ENCODE peak calls at places on chromosomes 16 and 17, in eight cellular contexts. O, Q, P, H, B, G, E and C are unnamed samples.

GRCh38 chr17:47719411-47720152 is 13.5 kb upstream of the TBX21 start:
- DNase-seq in O (no peak), Q (peak; percentile 43), P (no peak), H (peak; percentile 46), B (no peak), G (no peak), E (no peak), C (peak; percentile 52)

GRCh38 chr17:56217921-56218320 is 64.6 kb downstream of the ANKFN1 start:
- DNase-seq in O (no peak), Q (no peak), P (no peak), H (no peak), B (no peak), G (no peak), E (no peak), C (no peak)

GRCh38 chr17:69761767-69762321 is 313.2 kb upstream of the KCNJ16 start:
- DNase-seq in O (peak; percentile 88), Q (peak; percentile 73), P (no peak), H (peak; percentile 75), B (no peak), G (peak; percentile 4), E (no peak), C (peak; percentile 83)

GRCh38 chr17:60390223-60390622 is 1.7 kb downstream of the USP32 start:
- DNase-seq in O (peak; percentile 81), Q (peak; percentile 85), P (no peak), H (peak; percentile 26), B (no peak), G (no peak), E (no peak), C (peak; percentile 82)

GRCh38 chr16:52547001-52547833 is at the start of gene TOX3:
- DNase-seq in O (no peak), Q (no peak), P (no peak), H (no peak), B (no peak), G (peak; percentile 89), E (no peak), C (no peak)

GRCh38 chr17:79760197-79760906 is 17.6 kb upstream of the CBX2 start:
- DNase-seq in O (no peak), Q (no peak), P (no peak), H (no peak), B (no peak), G (peak; percentile 31), E (no peak), C (no peak)

GRCh38 chr17:33730131-33730530 is 437.0 kb upstream of the ASIC2 start:
- DNase-seq in O (no peak), Q (no peak), P (no peak), H (no peak), B (no peak), G (no peak), E (no peak), C (no peak)

GRCh38 chr16:67942200-67942509 is 1.8 kb downstream of the LCAT start:
- DNase-seq in O (peak; percentile 44), Q (peak; percentile 40), P (peak; percentile 53), H (no peak), B (no peak), G (peak; percentile 94), E (no peak), C (peak; percentile 53)

GRCh38 chr17:72479113-72479512 is 358.3 kb downstream of the SOX9 start:
- DNase-seq in O (no peak), Q (no peak), P (no peak), H (no peak), B (no peak), G (no peak), E (no peak), C (no peak)

GRCh38 chr17:79188048-79188447 is 113.4 kb downstream of the ENGASE start:
- DNase-seq in O (no peak), Q (peak; percentile 6), P (no peak), H (no peak), B (no peak), G (peak; percentile 98), E (no peak), C (peak; percentile 14)

GRCh38 chr17:56808503-56808902 is 25.2 kb downstream of the C17orf67 start:
- DNase-seq in O (no peak), Q (no peak), P (no peak), H (no peak), B (no peak), G (no peak), E (no peak), C (no peak)

GRCh38 chr17:17523001-17523713 is 27.0 kb upstream of the RASD1 start:
- DNase-seq in O (no peak), Q (no peak), P (no peak), H (no peak), B (no peak), G (no peak), E (no peak), C (no peak)

GRCh38 chr16:11400076-11400475 is 54.8 kb downstream of the RMI2 start:
- DNase-seq in O (no peak), Q (no peak), P (no peak), H (no peak), B (no peak), G (peak; percentile 36), E (no peak), C (no peak)

GRCh38 chr16:1998360-1998835 is 8.6 kb downstream of the SYNGR3 start:
- DNase-seq in O (no peak), Q (no peak), P (peak; percentile 40), H (no peak), B (no peak), G (no peak), E (no peak), C (no peak)

GRCh38 chr16:78844682-78845081 is 745.2 kb downstream of the WWOX start:
- DNase-seq in O (no peak), Q (no peak), P (no peak), H (no peak), B (no peak), G (no peak), E (no peak), C (no peak)

GRCh38 chr16:4067262-4068001 is 48.8 kb downstream of the ADCY9 start:
- DNase-seq in O (no peak), Q (no peak), P (no peak), H (no peak), B (no peak), G (no peak), E (no peak), C (peak; percentile 61)

GRCh38 chr17:71441098-71441497 is 679.7 kb upstream of the SOX9 start:
- DNase-seq in O (peak; percentile 73), Q (peak; percentile 57), P (no peak), H (peak; percentile 74), B (no peak), G (no peak), E (no peak), C (peak; percentile 57)

GRCh38 chr17:83144421-83145357 is 65.3 kb downstream of the METRNL start:
- DNase-seq in O (no peak), Q (peak; percentile 22), P (peak; percentile 64), H (no peak), B (no peak), G (no peak), E (no peak), C (peak; percentile 36)

GRCh38 chr17:4204190-4204589 is 59.6 kb downstream of the ANKFY1 start:
- DNase-seq in O (no peak), Q (no peak), P (no peak), H (peak; percentile 20), B (no peak), G (no peak), E (no peak), C (no peak)

GRCh38 chr17:31724026-31724425 is 135.0 kb downstream of the COPRS start:
- DNase-seq in O (peak; percentile 77), Q (peak; percentile 84), P (no peak), H (no peak), B (no peak), G (no peak), E (no peak), C (no peak)

GRCh38 chr17:60079401-60079861 is 710 bp upstream of the HEATR6 start:
- DNase-seq in O (peak; percentile 54), Q (peak; percentile 50), P (no peak), H (no peak), B (no peak), G (no peak), E (no peak), C (peak; percentile 45)

GRCh38 chr17:52158450-52159042 is at the start of gene CA10:
- DNase-seq in O (no peak), Q (no peak), P (no peak), H (no peak), B (no peak), G (peak; percentile 89), E (no peak), C (no peak)

GRCh38 chr17:18262111-18262510 is 1.6 kb downstream of the MIEF2 start:
- DNase-seq in O (no peak), Q (no peak), P (no peak), H (no peak), B (no peak), G (no peak), E (no peak), C (no peak)

GRCh38 chr16:51154271-51155171 is 3.5 kb upstream of the SALL1 start:
- DNase-seq in O (no peak), Q (no peak), P (peak; percentile 42), H (no peak), B (no peak), G (peak; percentile 84), E (peak; percentile 77), C (no peak)
- H3K4me3 ChIP-seq in O (no peak overlapping the region), Q (peak overlapping the region; percentile 68), P (peak overlapping the region; percentile 39), H (peak overlapping the region; percentile 76), B (no peak overlapping the region), G (peak overlapping the region; percentile 90), E (peak overlapping the region; percentile 66), C (peak overlapping the region; percentile 78)

GRCh38 chr17:6162216-6162615 is 92.0 kb downstream of the WSCD1 start:
- DNase-seq in O (no peak), Q (no peak), P (no peak), H (no peak), B (no peak), G (peak; percentile 83), E (no peak), C (no peak)
- H3K4me3 ChIP-seq in O (no peak overlapping the region), Q (no peak overlapping the region), P (no peak overlapping the region), H (no peak overlapping the region), B (no peak overlapping the region), G (no peak overlapping the region), E (no peak overlapping the region), C (no peak overlapping the region)

DNA sequence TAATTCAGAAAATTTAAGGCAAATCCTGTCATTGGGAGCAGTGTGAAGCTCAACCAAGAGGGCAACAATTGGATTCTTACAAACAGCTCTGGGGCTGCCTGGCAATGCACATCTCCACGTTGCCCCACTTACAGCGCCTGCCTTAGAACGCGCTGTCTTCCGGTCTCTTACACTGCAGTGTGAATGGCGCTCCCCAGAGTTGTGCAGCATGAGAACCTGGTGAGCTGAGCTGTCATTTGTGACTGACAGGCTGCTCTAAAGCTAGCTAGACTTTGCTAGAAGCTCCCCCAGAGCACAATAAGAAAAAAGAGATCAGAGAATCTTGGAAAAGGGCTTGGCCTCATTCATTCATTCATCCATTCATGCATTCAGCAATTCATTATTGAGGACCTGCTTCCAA is 64.5 kb upstream of the PLCG2 start:
- DNase-seq in O (no peak), Q (no peak), P (no peak), H (no peak), B (no peak), G (peak; percentile 24), E (no peak), C (no peak)
- H3K4me3 ChIP-seq in O (no peak overlapping the region), Q (no peak overlapping the region), P (no peak overlapping the region), H (no peak overlapping the region), B (no peak overlapping the region), G (no peak overlapping the region), E (no peak overlapping the region), C (no peak overlapping the region)

DNA sequence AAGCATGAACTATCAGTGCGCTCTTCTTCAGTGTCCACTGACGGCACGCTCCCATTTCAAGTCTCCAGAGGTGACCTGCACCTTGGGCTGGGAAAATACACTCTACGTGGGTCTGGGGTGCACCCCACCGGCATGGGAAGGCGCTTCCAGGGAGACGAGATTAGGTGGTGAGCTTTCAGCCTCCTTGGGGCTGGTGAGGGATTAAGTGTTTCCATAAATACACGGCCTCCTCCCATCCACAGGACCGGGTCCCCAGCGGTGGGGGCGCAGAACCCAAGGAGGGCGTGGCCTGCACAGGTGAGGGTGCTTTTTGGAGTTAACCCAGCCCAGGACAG is 1.2 kb downstream of the C16orf74 start:
- DNase-seq in O (no peak), Q (no peak), P (no peak), H (no peak), B (no peak), G (peak; percentile 72), E (no peak), C (no peak)
- H3K4me3 ChIP-seq in O (peak overlapping the region; percentile 61), Q (peak overlapping the region; percentile 51), P (peak overlapping the region; percentile 37), H (peak overlapping the region; percentile 58), B (no peak overlapping the region), G (peak overlapping the region; percentile 63), E (no peak overlapping the region), C (peak overlapping the region; percentile 82)